ENCODE peak calls at places on chromosomes 3 and 15, in ten cellular contexts. X, Y, E, S, I, P, N, B, R and Z are unnamed samples.

GRCh38 chr3:15693340-15693739 is 91.8 kb downstream of the BTD start:
- DNase-seq in N (no peak), P (no peak), B (no peak), R (no peak), X (no peak), S (no peak), I (no peak), E (no peak), Y (peak; percentile 19), Z (no peak)

GRCh38 chr3:193827039-193827669 is 234.1 kb downstream of the OPA1 start:
- DNase-seq in E (no peak), N (no peak), R (no peak), P (no peak), S (no peak), B (no peak), I (no peak), X (no peak), Y (no peak), Z (no peak)

GRCh38 chr3:79354179-79354688 is 413.6 kb downstream of the ROBO1 start:
- DNase-seq in S (no peak), R (no peak), P (no peak), B (no peak), N (no peak), I (no peak), Y (no peak), X (no peak), E (no peak), Z (no peak)

GRCh38 chr3:112464264-112464663 is 35.0 kb downstream of the BTLA start:
- DNase-seq in E (no peak), I (peak; percentile 31), Y (no peak), S (no peak), N (no peak), P (no peak), B (no peak), X (no peak), R (no peak), Z (no peak)

GRCh38 chr3:96779810-96780209 is 34.6 kb upstream of the EPHA6 start:
- DNase-seq in I (no peak), B (no peak), N (no peak), E (no peak), X (peak; percentile 2), Y (no peak), S (no peak), R (no peak), P (no peak), Z (no peak)

GRCh38 chr3:14485981-14486380 is 54.2 kb downstream of the GRIP2 start:
- DNase-seq in S (no peak), P (no peak), B (no peak), I (no peak), E (no peak), X (no peak), Y (no peak), N (no peak), R (no peak), Z (no peak)

GRCh38 chr15:98845138-98845884 is 162.3 kb downstream of the PGPEP1L start:
- DNase-seq in S (no peak), N (no peak), I (no peak), X (no peak), P (no peak), Y (no peak), B (no peak), E (no peak), R (no peak), Z (no peak)

GRCh38 chr3:37967252-37967881 is 23.2 kb upstream of the VILL start:
- DNase-seq in Y (peak; percentile 65), N (peak; percentile 79), I (peak; percentile 71), X (peak; percentile 82), S (peak; percentile 62), P (peak; percentile 80), B (peak; percentile 64), E (peak; percentile 72), R (peak; percentile 81), Z (peak; percentile 79)

GRCh38 chr3:190427108-190427507 is 22.6 kb downstream of the TMEM207 start:
- DNase-seq in R (no peak), E (no peak), Y (no peak), X (no peak), I (no peak), N (no peak), P (no peak), S (no peak), B (no peak), Z (no peak)

GRCh38 chr3:88467191-88467590 is 317.4 kb downstream of the C3orf38 start:
- DNase-seq in E (no peak), I (no peak), X (no peak), Y (no peak), R (no peak), S (no peak), N (no peak), P (no peak), B (no peak), Z (no peak)

GRCh38 chr3:138062626-138063025 is 52.7 kb downstream of the CLDN18 start:
- DNase-seq in E (no peak), I (no peak), R (no peak), X (no peak), S (no peak), P (no peak), Y (peak; percentile 83), B (no peak), N (no peak), Z (no peak)

GRCh38 chr3:181066688-181067087 is 77.2 kb upstream of the DNAJC19 start:
- DNase-seq in Y (no peak), E (no peak), S (no peak), I (no peak), B (no peak), R (no peak), N (no peak), P (no peak), X (no peak), Z (no peak)

GRCh38 chr15:60780147-60780546 is 301.2 kb upstream of the ICE2 start:
- DNase-seq in X (no peak), Y (no peak), B (no peak), N (no peak), P (no peak), I (no peak), E (no peak), S (no peak), R (no peak), Z (no peak)

GRCh38 chr3:174540536-174540935 is 318.6 kb upstream of the NAALADL2 start:
- DNase-seq in S (no peak), I (no peak), X (no peak), E (no peak), R (no peak), N (no peak), P (no peak), Y (no peak), B (no peak), Z (no peak)

GRCh38 chr15:59366368-59367021 is 6.2 kb downstream of the MYO1E start:
- DNase-seq in R (no peak), X (no peak), P (no peak), S (no peak), Y (no peak), B (no peak), E (no peak), N (peak; percentile 23), I (no peak), Z (no peak)

GRCh38 chr3:32423534-32423933 is 31.9 kb downstream of the CMTM7 start:
- DNase-seq in I (peak; percentile 36), B (no peak), E (no peak), R (no peak), P (no peak), X (no peak), S (no peak), N (no peak), Y (no peak), Z (no peak)

DNA sequence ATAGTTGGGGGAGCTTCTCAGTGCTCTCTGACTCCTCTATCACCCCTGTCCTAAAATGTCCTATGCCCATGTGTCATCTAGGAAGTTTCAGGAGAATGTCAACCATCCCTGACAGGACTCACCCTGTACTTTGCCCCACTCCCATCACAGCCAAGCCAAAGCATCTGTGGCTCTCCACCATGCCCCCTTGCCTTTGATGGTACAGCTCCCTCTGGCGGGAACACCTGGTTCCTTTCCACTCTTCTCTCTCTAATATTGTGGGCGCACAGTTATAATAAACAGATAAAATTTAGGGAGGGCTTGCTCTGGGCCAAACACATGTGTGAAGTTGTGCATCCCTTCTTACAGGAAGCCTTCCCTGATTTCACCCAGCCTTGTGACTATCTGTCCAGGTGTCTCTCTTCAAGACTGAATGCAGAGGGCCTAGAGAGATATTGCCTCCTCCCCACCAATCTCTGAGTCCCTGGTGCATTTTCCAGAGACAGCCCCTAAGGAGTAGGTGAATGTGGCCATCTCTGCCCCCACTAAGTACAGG is 62.8 kb downstream of the ISG20 start:
- DNase-seq in P (peak; percentile 63), S (peak; percentile 24), I (peak; percentile 65), E (peak; percentile 46), B (no peak), N (peak; percentile 33), R (peak; percentile 23), X (peak; percentile 33), Y (no peak), Z (no peak)
- TF ChIP-seq CTCF in P (peak; percentile 68), S (no peak), I (peak; percentile 58), E (peak; percentile 32), B (no peak), N (peak; percentile 20), R (no peak), X (no peak), Y (peak; percentile 43), Z (no peak)

DNA sequence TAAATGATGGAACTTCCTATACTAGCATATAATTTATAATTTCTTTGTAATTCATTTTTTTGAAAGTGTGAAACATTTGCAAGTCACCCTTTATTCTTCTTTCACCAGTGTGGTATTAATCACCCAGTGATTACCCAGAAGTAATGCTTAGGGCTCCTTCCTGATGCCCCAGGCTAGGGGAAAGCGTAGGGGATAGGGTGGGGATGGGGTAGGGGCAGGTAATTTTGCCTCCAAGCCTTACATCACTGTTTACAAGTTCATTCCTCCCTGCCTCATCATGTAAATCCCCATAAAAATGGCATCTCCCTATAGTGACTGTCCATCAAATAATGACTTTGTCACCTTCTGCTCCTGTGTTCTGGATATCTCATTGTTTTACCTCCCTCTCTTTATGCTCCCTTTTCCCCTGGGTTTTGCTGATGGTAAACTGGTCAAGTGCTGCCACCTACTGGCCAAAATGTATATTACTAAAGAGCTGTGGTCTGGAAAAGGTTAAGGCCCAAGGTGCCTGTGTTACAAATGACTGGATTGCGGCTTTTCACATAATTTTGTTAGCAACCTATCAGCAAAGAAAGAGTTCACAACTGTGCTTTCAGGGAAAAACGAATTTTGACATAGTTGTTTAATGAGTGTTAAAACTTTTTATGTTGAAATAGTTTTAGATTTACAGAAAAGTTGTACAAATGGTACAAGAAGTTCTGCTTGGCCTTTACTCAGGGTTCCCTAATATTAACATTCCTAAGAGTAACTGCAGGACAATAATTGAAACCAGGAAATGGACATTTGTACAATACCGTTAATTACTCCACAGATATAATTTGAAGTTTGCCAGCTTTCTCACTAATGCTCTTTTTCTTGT is 54.7 kb downstream of the ONECUT1 start:
- DNase-seq in B (peak; percentile 39), S (peak; percentile 80), E (peak; percentile 79), N (peak; percentile 87), P (peak; percentile 78), I (peak; percentile 74), Y (peak; percentile 71), X (peak; percentile 81), R (no peak), Z (peak; percentile 56)
- TF ChIP-seq CTCF in B (peak; percentile 79), S (peak; percentile 95), E (peak; percentile 99), N (peak; percentile 88), P (no peak), I (peak; percentile 68), Y (peak; percentile 84), X (peak; percentile 90), R (peak; percentile 73), Z (peak; percentile 97)

GRCh38 chr3:76679510-76679909 is 360.4 kb upstream of the ROBO2 start:
- DNase-seq in X (no peak), N (no peak), S (no peak), R (no peak), Y (no peak), E (no peak), B (no peak), I (no peak), P (no peak), Z (no peak)
- TF ChIP-seq CTCF in X (no peak), N (peak; percentile 48), S (no peak), R (no peak), Y (no peak), E (no peak), B (no peak), I (no peak), P (no peak), Z (no peak)

GRCh38 chr3:52065264-52065756 is 8.9 kb upstream of the DUSP7 start:
- DNase-seq in Y (no peak), I (no peak), S (no peak), P (no peak), B (no peak), E (no peak), N (no peak), R (no peak), X (no peak), Z (no peak)
- TF ChIP-seq CTCF in Y (no peak), I (no peak), S (no peak), P (no peak), B (no peak), E (no peak), N (no peak), R (no peak), X (no peak), Z (no peak)